ENCODE peak calls at places on chromosomes 12 and 14, in six cellular contexts. A is putamen; X is PC-3; N is fibroblast of mammary gland; C is CD4-positive, alpha-beta T cell; M is cardiac fibroblast. K is an unnamed sample.

GRCh38 chr12:41254004-41254403 is 65.9 kb downstream of the PDZRN4 start:
- DNase-seq in M (no peak), C (no peak), A (no peak), X (no peak), N (no peak), K (no peak)

GRCh38 chr12:31783996-31784645 is 55.3 kb upstream of the AMN1 start:
- DNase-seq in X (no peak), M (no peak), C (no peak), N (peak), A (no peak), K (no peak)

GRCh38 chr12:110266980-110267620 is 13.9 kb upstream of the ATP2A2 start:
- DNase-seq in N (peak), A (no peak), C (no peak), X (peak), M (peak), K (no peak)

GRCh38 chr12:38149395-38150073 is 167.0 kb upstream of the ALG10B start:
- DNase-seq in X (peak), N (no peak), C (no peak), M (no peak), A (no peak), K (no peak)

GRCh38 chr12:53484686-53485567 is 14.3 kb downstream of the MAP3K12 start:
- DNase-seq in A (no peak), M (no peak), X (peak), N (no peak), C (no peak), K (no peak)

GRCh38 chr12:26937443-26937862 is 328 bp downstream of the INTS13 start:
- DNase-seq in M (no peak), X (peak), N (no peak), A (no peak), C (no peak), K (no peak)

GRCh38 chr12:1357171-1357570 is 237.2 kb downstream of the FBXL14 start:
- DNase-seq in M (peak), A (no peak), N (no peak), X (no peak), C (no peak), K (no peak)

GRCh38 chr12:124369055-124369900 is 74.4 kb downstream of the RFLNA start:
- DNase-seq in C (no peak), A (peak), X (peak), N (peak), M (peak), K (peak)

GRCh38 chr12:106163712-106164111 is 25.0 kb upstream of the NUAK1 start:
- DNase-seq in N (no peak), X (no peak), C (no peak), A (no peak), M (no peak), K (no peak)

GRCh38 chr12:123150804-123151678 is at the start of gene PITPNM2:
- DNase-seq in M (peak), X (peak), N (peak), A (no peak), C (peak), K (peak)

GRCh38 chr14:22379727-22380126 is 209.3 kb downstream of the DAD1 start:
- DNase-seq in C (no peak), M (no peak), A (no peak), X (peak), N (peak), K (no peak)

GRCh38 chr12:57739387-57739786 is 845 bp upstream of the AGAP2 start:
- DNase-seq in X (no peak), M (no peak), N (no peak), A (no peak), C (no peak), K (no peak)

GRCh38 chr14:24818054-24818822 is 184.2 kb upstream of the GZMB start:
- DNase-seq in A (no peak), M (no peak), C (no peak), X (no peak), N (no peak), K (no peak)

GRCh38 chr14:95784137-95784536 is 70.2 kb upstream of the TCL1A start:
- DNase-seq in C (no peak), A (no peak), X (peak), N (peak), M (peak), K (no peak)

GRCh38 chr14:105203057-105203494 is 22.0 kb upstream of the NUDT14 start:
- DNase-seq in M (peak), A (no peak), C (peak), N (peak), X (peak), K (peak)

GRCh38 chr14:99784508-99784907 is 8.7 kb upstream of the EML1 start:
- DNase-seq in X (no peak), M (no peak), A (no peak), C (no peak), N (no peak), K (no peak)

GRCh38 chr14:22901799-22902198 is 17.1 kb downstream of the RBM23 start:
- DNase-seq in A (no peak), C (no peak), N (no peak), M (no peak), X (no peak), K (no peak)

GRCh38 chr14:57066887-57067513 is 201.7 kb downstream of the EXOC5 start:
- DNase-seq in M (peak), C (no peak), X (peak), A (peak), N (peak), K (no peak)

GRCh38 chr12:51643951-51644350 is 52.9 kb downstream of the SCN8A start:
- DNase-seq in N (no peak), A (no peak), M (no peak), X (no peak), C (no peak), K (no peak)

GRCh38 chr12:51683763-51684357 is 92.8 kb downstream of the SCN8A start:
- DNase-seq in A (no peak), N (peak), M (peak), X (peak), C (no peak), K (no peak)

GRCh38 chr14:42174357-42174756 is 567.7 kb downstream of the LRFN5 start:
- DNase-seq in M (no peak), C (no peak), N (no peak), A (no peak), X (no peak), K (no peak)

K was measured in nucleus accumbens.